ENCODE peak calls at places on chromosomes 7 and 10, in four cellular contexts. One of them, this sample, is unnamed.

GRCh38 chr10:24513155-24513554 is 210.5 kb downstream of the ARHGAP21 start:
- DNase-seq in K562: no peak
- DNase-seq in GM12878: no peak
- DNase-seq in SK-N-SH: no peak
- DNase-seq in this sample: peak; percentile 34

GRCh38 chr7:41709621-41710020 is 6.7 kb upstream of the INHBA start:
- DNase-seq in GM12878: no peak
- DNase-seq in K562: no peak
- DNase-seq in SK-N-SH: no peak
- DNase-seq in this sample: no peak

GRCh38 chr10:124955872-124956271 is 13.9 kb downstream of the ZRANB1 start:
- DNase-seq in SK-N-SH: no peak
- DNase-seq in GM12878: no peak
- DNase-seq in K562: no peak
- DNase-seq in this sample: no peak

GRCh38 chr7:39465055-39465929 is 100.9 kb upstream of the YAE1 start:
- DNase-seq in K562: peak; percentile 56
- DNase-seq in GM12878: peak; percentile 17
- DNase-seq in SK-N-SH: peak; percentile 63
- DNase-seq in this sample: peak; percentile 58

GRCh38 chr10:37754538-37755323 is 102.7 kb downstream of the ZNF248 start:
- DNase-seq in GM12878: no peak
- DNase-seq in SK-N-SH: peak; percentile 32
- DNase-seq in K562: no peak
- DNase-seq in this sample: peak; percentile 15

GRCh38 chr10:13969118-13969791 is 361.5 kb downstream of the FRMD4A start:
- DNase-seq in SK-N-SH: no peak
- DNase-seq in K562: no peak
- DNase-seq in GM12878: no peak
- DNase-seq in this sample: no peak

GRCh38 chr10:44279376-44279775 is 105.5 kb downstream of the CXCL12 start:
- DNase-seq in SK-N-SH: no peak
- DNase-seq in K562: no peak
- DNase-seq in GM12878: no peak
- DNase-seq in this sample: no peak

GRCh38 chr10:113557389-113558321 is 4.8 kb downstream of the HABP2 start:
- DNase-seq in GM12878: no peak
- DNase-seq in SK-N-SH: peak; percentile 60
- DNase-seq in K562: peak; percentile 15
- DNase-seq in this sample: peak; percentile 14

GRCh38 chr10:97861924-97862323 is 12.3 kb downstream of the GOLGA7B start:
- DNase-seq in GM12878: no peak
- DNase-seq in SK-N-SH: no peak
- DNase-seq in K562: no peak
- DNase-seq in this sample: peak; percentile 50

GRCh38 chr10:69345402-69345801 is 67.1 kb downstream of the HK1 start:
- DNase-seq in GM12878: no peak
- DNase-seq in K562: no peak
- DNase-seq in SK-N-SH: no peak
- DNase-seq in this sample: no peak

GRCh38 chr7:94647295-94647694 is 8.6 kb downstream of the SGCE start:
- DNase-seq in K562: no peak
- DNase-seq in SK-N-SH: no peak
- DNase-seq in GM12878: no peak
- DNase-seq in this sample: no peak

GRCh38 chr7:74094224-74095095 is 10.9 kb downstream of the LIMK1 start:
- DNase-seq in K562: peak; percentile 73
- DNase-seq in GM12878: peak; percentile 49
- DNase-seq in SK-N-SH: peak; percentile 90
- DNase-seq in this sample: peak; percentile 79

GRCh38 chr10:28604567-28605536 is 71.9 kb downstream of the WAC start:
- DNase-seq in GM12878: no peak
- DNase-seq in SK-N-SH: no peak
- DNase-seq in K562: no peak
- DNase-seq in this sample: no peak

GRCh38 chr7:47405921-47406765 is 175.8 kb downstream of the TNS3 start:
- DNase-seq in K562: no peak
- DNase-seq in SK-N-SH: no peak
- DNase-seq in GM12878: no peak
- DNase-seq in this sample: no peak

GRCh38 chr10:3136763-3137611 is 35.6 kb downstream of the PITRM1 start:
- DNase-seq in K562: no peak
- DNase-seq in SK-N-SH: no peak
- DNase-seq in GM12878: no peak
- DNase-seq in this sample: no peak

GRCh38 chr10:110936757-110937156 is 17.4 kb downstream of the SHOC2 start:
- DNase-seq in GM12878: no peak
- DNase-seq in K562: no peak
- DNase-seq in SK-N-SH: no peak
- DNase-seq in this sample: no peak

GRCh38 chr7:73433924-73434700 is 534 bp downstream of the FZD9 start:
- DNase-seq in SK-N-SH: no peak
- DNase-seq in K562: no peak
- DNase-seq in GM12878: no peak
- DNase-seq in this sample: peak; percentile 62

GRCh38 chr7:151813997-151814396 is 62.9 kb downstream of the PRKAG2 start:
- DNase-seq in GM12878: no peak
- DNase-seq in SK-N-SH: no peak
- DNase-seq in K562: no peak
- DNase-seq in this sample: no peak

GRCh38 chr7:131882321-131882720 is 325.9 kb upstream of the PODXL start:
- DNase-seq in K562: no peak
- DNase-seq in GM12878: no peak
- DNase-seq in SK-N-SH: no peak
- DNase-seq in this sample: no peak

GRCh38 chr7:129385598-129385997 is 48.6 kb upstream of the STRIP2 start:
- DNase-seq in SK-N-SH: no peak
- DNase-seq in K562: no peak
- DNase-seq in GM12878: no peak
- DNase-seq in this sample: no peak

GRCh38 chr7:109476409-109476808 is 906.7 kb downstream of the DNAJB9 start:
- DNase-seq in GM12878: no peak
- DNase-seq in SK-N-SH: no peak
- DNase-seq in K562: no peak
- DNase-seq in this sample: no peak

GRCh38 chr7:121406461-121406860 is 10.4 kb upstream of the FAM3C start:
- DNase-seq in GM12878: no peak
- DNase-seq in SK-N-SH: no peak
- DNase-seq in K562: no peak
- DNase-seq in this sample: no peak

GRCh38 chr10:53130337-53130736 is 357.8 kb upstream of the MBL2 start:
- DNase-seq in GM12878: no peak
- DNase-seq in SK-N-SH: no peak
- DNase-seq in K562: no peak
- DNase-seq in this sample: no peak

GRCh38 chr7:22935269-22935668 is 78.7 kb downstream of the HYCC1 start:
- DNase-seq in SK-N-SH: no peak
- DNase-seq in K562: no peak
- DNase-seq in GM12878: no peak
- DNase-seq in this sample: no peak

GRCh38 chr7:20352573-20353304 is 22.0 kb downstream of the ITGB8 start:
- DNase-seq in SK-N-SH: no peak
- DNase-seq in GM12878: no peak
- DNase-seq in K562: no peak
- DNase-seq in this sample: no peak

GRCh38 chr10:113991091-113991860 is 52.4 kb upstream of the ADRB1 start:
- DNase-seq in SK-N-SH: no peak
- DNase-seq in K562: no peak
- DNase-seq in GM12878: no peak
- DNase-seq in this sample: no peak

GRCh38 chr10:69959911-69960310 is 92.7 kb upstream of the MACROH2A2 start:
- DNase-seq in GM12878: no peak
- DNase-seq in SK-N-SH: no peak
- DNase-seq in K562: no peak
- DNase-seq in this sample: no peak

GRCh38 chr7:107874097-107874496 is 16.9 kb upstream of the DLD start:
- DNase-seq in SK-N-SH: no peak
- DNase-seq in K562: no peak
- DNase-seq in GM12878: no peak
- DNase-seq in this sample: no peak

GRCh38 chr7:117997862-117998825 is 124.9 kb upstream of the CTTNBP2 start:
- DNase-seq in SK-N-SH: no peak
- DNase-seq in K562: no peak
- DNase-seq in GM12878: no peak
- DNase-seq in this sample: no peak

DNA sequence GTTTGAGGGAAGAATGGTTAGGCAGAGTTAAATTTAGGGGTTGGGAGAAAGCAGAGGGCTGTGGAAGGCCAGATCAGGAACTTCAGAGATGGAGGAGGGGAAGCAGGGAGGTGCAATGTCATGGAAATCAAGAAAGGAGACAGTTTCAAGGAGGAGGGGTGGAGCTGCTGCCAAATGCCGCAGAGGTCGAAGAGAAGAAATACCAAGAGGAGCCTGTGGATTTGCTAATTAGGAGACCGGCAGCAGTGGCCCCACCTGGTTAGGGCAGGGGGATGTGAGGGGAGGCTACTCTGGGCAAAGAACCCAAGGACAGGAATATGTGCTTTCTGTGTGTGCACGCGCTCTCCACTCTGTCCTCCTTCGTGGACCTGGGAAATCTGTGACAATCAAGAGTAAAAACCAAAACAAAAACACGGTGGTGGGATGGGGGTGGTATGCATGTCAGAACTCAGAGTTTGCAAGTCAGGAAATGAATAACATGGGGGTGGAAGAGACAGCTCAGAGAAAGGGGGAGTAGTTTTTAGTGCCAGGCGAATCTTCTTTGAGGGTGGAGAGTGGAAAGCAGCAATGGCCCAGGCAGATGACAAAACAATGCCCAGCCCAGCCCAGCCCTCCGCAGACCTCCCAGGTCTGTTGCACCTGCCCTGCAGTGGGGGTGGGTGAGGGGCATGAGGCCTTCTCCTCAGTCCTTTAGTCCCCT is 102.9 kb upstream of the PAX2 start:
- DNase-seq in K562: no peak
- DNase-seq in GM12878: no peak
- DNase-seq in SK-N-SH: no peak
- DNase-seq in this sample: peak; percentile 61
- TF ChIP-seq USF1 in K562: no peak
- TF ChIP-seq USF1 in GM12878: no peak
- TF ChIP-seq USF1 in SK-N-SH: no peak
- TF ChIP-seq USF1 in this sample: no peak

GRCh38 chr7:8189615-8190014 is 72.4 kb downstream of the ICA1 start:
- DNase-seq in K562: no peak
- DNase-seq in GM12878: no peak
- DNase-seq in SK-N-SH: no peak
- DNase-seq in this sample: peak; percentile 32
- TF ChIP-seq USF1 in K562: no peak
- TF ChIP-seq USF1 in GM12878: no peak
- TF ChIP-seq USF1 in SK-N-SH: no peak
- TF ChIP-seq USF1 in this sample: no peak

DNA sequence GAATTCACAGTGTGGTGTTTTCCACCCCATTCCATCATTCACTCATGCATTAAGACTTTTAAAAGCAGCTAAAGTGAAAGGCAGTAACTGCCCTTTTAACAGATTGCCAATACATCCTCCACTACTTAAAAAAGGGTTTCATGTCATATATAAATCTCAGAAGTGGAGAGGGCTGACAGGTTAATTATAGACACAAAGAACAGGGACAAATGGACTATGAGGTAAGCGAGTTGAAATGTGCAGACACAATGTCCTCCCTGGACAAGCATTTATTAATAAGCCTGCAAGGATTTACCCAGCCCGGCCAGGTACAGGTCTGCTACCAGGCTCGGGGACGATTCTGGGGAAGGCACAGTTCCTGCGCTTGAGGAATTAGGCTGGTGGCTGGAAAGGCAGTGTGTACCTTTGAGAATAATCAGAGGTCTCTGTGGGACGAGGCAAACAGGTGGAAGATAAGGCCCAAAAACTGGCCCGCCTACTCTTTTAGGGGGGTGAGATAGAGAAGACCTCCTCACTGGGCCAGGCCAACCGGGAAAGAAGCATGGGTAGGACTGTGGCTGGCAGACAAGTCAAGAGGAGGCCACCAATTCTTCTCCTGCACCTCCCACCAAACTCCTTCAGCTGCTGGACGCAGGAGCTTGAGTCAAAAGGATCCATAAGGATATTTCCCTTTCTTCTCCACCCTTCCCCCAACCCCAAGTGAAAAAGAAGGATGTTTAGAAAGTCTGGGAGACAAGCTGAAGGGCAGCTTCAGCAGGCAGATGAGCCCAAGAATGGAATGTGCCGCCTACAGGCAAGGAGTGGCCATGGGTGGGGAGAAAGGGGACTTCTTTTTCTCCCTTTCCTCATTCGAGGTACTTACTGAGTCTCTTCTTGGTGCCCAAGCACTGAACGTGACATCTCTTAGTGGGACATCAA is 1.5 kb downstream of the PDLIM1 start:
- DNase-seq in K562: peak; percentile 36
- DNase-seq in SK-N-SH: no peak
- DNase-seq in GM12878: no peak
- DNase-seq in this sample: peak; percentile 39
- TF ChIP-seq USF1 in K562: no peak
- TF ChIP-seq USF1 in SK-N-SH: no peak
- TF ChIP-seq USF1 in GM12878: no peak
- TF ChIP-seq USF1 in this sample: no peak

GRCh38 chr7:90747521-90747920 is 151.4 kb downstream of the CDK14 start:
- DNase-seq in K562: no peak
- DNase-seq in GM12878: no peak
- DNase-seq in SK-N-SH: no peak
- DNase-seq in this sample: no peak
- TF ChIP-seq USF1 in K562: no peak
- TF ChIP-seq USF1 in GM12878: no peak
- TF ChIP-seq USF1 in SK-N-SH: no peak
- TF ChIP-seq USF1 in this sample: no peak

DNA sequence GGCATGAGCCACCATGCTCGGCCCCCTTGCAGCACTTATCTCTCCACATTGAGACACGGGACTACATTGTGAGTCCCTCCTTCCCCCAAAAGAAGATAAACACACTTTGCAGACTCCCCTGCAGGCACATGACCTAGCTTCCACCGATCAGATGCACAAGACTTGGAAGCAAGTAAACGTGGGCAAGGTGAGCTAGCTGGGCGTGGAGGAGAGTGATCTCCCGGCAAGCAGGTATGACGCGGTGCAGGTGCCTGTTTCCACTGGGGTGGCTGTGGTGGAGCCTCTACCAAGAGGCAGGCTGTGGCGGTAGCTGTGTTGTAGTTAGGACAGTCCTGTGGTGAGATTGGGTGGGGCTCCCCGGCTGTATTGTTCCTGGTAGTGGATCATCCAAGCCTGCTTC is 7.7 kb upstream of the COMTD1 start:
- DNase-seq in K562: peak; percentile 55
- DNase-seq in GM12878: no peak
- DNase-seq in SK-N-SH: no peak
- DNase-seq in this sample: no peak
- TF ChIP-seq USF1 in K562: peak; percentile 14
- TF ChIP-seq USF1 in GM12878: no peak
- TF ChIP-seq USF1 in SK-N-SH: no peak
- TF ChIP-seq USF1 in this sample: no peak

GRCh38 chr10:27450225-27450624 is 53.9 kb upstream of the RAB18 start:
- DNase-seq in GM12878: no peak
- DNase-seq in K562: no peak
- DNase-seq in SK-N-SH: no peak
- DNase-seq in this sample: no peak
- TF ChIP-seq USF1 in GM12878: no peak
- TF ChIP-seq USF1 in K562: no peak
- TF ChIP-seq USF1 in SK-N-SH: no peak
- TF ChIP-seq USF1 in this sample: no peak